ENCODE peak calls at places on chromosomes 13 and 19, in six cellular contexts. V, K, L, Z, U and N are unnamed samples.

GRCh38 chr19:12913871-12914690 is 5.0 kb downstream of the SYCE2 start:
- DNase-seq in V (no peak), K (no peak), L (peak; percentile 59), Z (no peak), U (no peak), N (peak; percentile 56)

GRCh38 chr13:27194895-27195764 is 23.5 kb upstream of the USP12 start:
- DNase-seq in V (no peak), K (no peak), L (peak; percentile 89), Z (no peak), U (no peak), N (peak; percentile 10)

GRCh38 chr13:30394798-30395191 is 27.5 kb upstream of the UBE2L5 start:
- DNase-seq in V (no peak), K (no peak), L (no peak), Z (no peak), U (peak; percentile 74), N (no peak)

GRCh38 chr19:45179063-45179847 is 671 bp downstream of the BLOC1S3 start:
- DNase-seq in V (no peak), K (no peak), L (no peak), Z (no peak), U (peak; percentile 42), N (peak; percentile 46)

GRCh38 chr19:37953125-37953524 is 46.1 kb downstream of the SIPA1L3 start:
- DNase-seq in V (no peak), K (no peak), L (no peak), Z (no peak), U (no peak), N (no peak)

GRCh38 chr19:5297272-5297669 is 43.3 kb downstream of the PTPRS start:
- DNase-seq in V (no peak), K (no peak), L (no peak), Z (no peak), U (no peak), N (no peak)

GRCh38 chr13:66794340-66795031 is 435.6 kb downstream of the PCDH9 start:
- DNase-seq in V (no peak), K (no peak), L (no peak), Z (no peak), U (no peak), N (no peak)

GRCh38 chr19:33463194-33463593 is 58.4 kb downstream of the PEPD start:
- DNase-seq in V (no peak), K (no peak), L (no peak), Z (no peak), U (no peak), N (no peak)

GRCh38 chr13:81058211-81058915 is 717.4 kb upstream of the SPRY2 start:
- DNase-seq in V (no peak), K (no peak), L (no peak), Z (no peak), U (no peak), N (no peak)

GRCh38 chr19:40410030-40410389 is 3.2 kb downstream of the PRX start:
- DNase-seq in V (no peak), K (no peak), L (no peak), Z (no peak), U (no peak), N (no peak)

GRCh38 chr13:30689752-30690151 is 45.6 kb upstream of the ALOX5AP start:
- DNase-seq in V (no peak), K (no peak), L (no peak), Z (no peak), U (no peak), N (no peak)

GRCh38 chr19:39325778-39326680 is 5.4 kb upstream of the LRFN1 start:
- DNase-seq in V (no peak), K (no peak), L (peak; percentile 58), Z (no peak), U (no peak), N (no peak)

GRCh38 chr13:113176292-113176691 is 17.8 kb downstream of the PROZ start:
- DNase-seq in V (peak; percentile 31), K (no peak), L (no peak), Z (no peak), U (peak; percentile 50), N (no peak)

GRCh38 chr19:15640294-15640903 is at the start of gene CYP4F3:
- DNase-seq in V (no peak), K (no peak), L (no peak), Z (no peak), U (no peak), N (no peak)

GRCh38 chr19:17026041-17026658 is 460 bp downstream of the CPAMD8 start:
- DNase-seq in V (no peak), K (no peak), L (peak; percentile 28), Z (no peak), U (no peak), N (peak; percentile 8)

GRCh38 chr19:495440-496332 is 600 bp upstream of the MADCAM1 start:
- DNase-seq in V (no peak), K (peak; percentile 62), L (peak; percentile 78), Z (no peak), U (peak; percentile 45), N (peak; percentile 72)

GRCh38 chr19:1406496-1406817 is 929 bp upstream of the DAZAP1 start:
- DNase-seq in V (no peak), K (no peak), L (no peak), Z (no peak), U (no peak), N (no peak)

GRCh38 chr19:47156861-47157454 is 26.3 kb downstream of the SAE1 start:
- DNase-seq in V (no peak), K (no peak), L (no peak), Z (no peak), U (peak; percentile 46), N (no peak)

GRCh38 chr19:11265785-11266236 is 3.5 kb upstream of the DOCK6 start:
- DNase-seq in V (no peak), K (no peak), L (no peak), Z (no peak), U (no peak), N (no peak)

GRCh38 chr19:40232479-40232878 is 6.0 kb upstream of the CCNP start:
- DNase-seq in V (no peak), K (no peak), L (no peak), Z (no peak), U (no peak), N (no peak)

GRCh38 chr19:18379803-18380747 is 5.9 kb upstream of the GDF15 start:
- DNase-seq in V (no peak), K (no peak), L (peak; percentile 83), Z (no peak), U (no peak), N (no peak)

GRCh38 chr13:50584856-50585580 is 258.5 kb downstream of the DLEU7 start:
- DNase-seq in V (no peak), K (no peak), L (peak; percentile 14), Z (no peak), U (no peak), N (no peak)

GRCh38 chr13:21675095-21676007 is 4.5 kb downstream of the FGF9 start:
- DNase-seq in V (no peak), K (no peak), L (peak; percentile 37), Z (no peak), U (peak; percentile 36), N (peak; percentile 49)

GRCh38 chr13:28636677-28637317 is 22.1 kb upstream of the POMP start:
- DNase-seq in V (no peak), K (peak; percentile 19), L (peak; percentile 87), Z (no peak), U (peak; percentile 84), N (peak; percentile 53)

GRCh38 chr13:27131202-27131623 is 40.4 kb downstream of the USP12 start:
- DNase-seq in V (peak; percentile 28), K (peak; percentile 64), L (peak; percentile 45), Z (no peak), U (peak; percentile 96), N (peak; percentile 88)

GRCh38 chr13:28394422-28394821 is 100.5 kb downstream of the FLT1 start:
- DNase-seq in V (no peak), K (no peak), L (no peak), Z (no peak), U (no peak), N (no peak)

GRCh38 chr19:778910-779653 is 18.2 kb upstream of the PTBP1 start:
- DNase-seq in V (no peak), K (no peak), L (peak; percentile 60), Z (peak; percentile 90), U (no peak), N (no peak)

GRCh38 chr13:94408300-94409036 is 71.0 kb downstream of the DCT start:
- DNase-seq in V (no peak), K (no peak), L (no peak), Z (no peak), U (no peak), N (no peak)

GRCh38 chr13:49733181-49733951 is 42.1 kb upstream of the EBPL start:
- DNase-seq in V (no peak), K (no peak), L (peak; percentile 8), Z (no peak), U (no peak), N (no peak)

GRCh38 chr13:35961461-35962220 is 169.5 kb downstream of the DCLK1 start:
- DNase-seq in V (no peak), K (no peak), L (no peak), Z (no peak), U (no peak), N (no peak)

GRCh38 chr13:39952244-39953233 is 297.1 kb downstream of the COG6 start:
- DNase-seq in V (no peak), K (no peak), L (peak; percentile 54), Z (no peak), U (peak; percentile 30), N (no peak)

GRCh38 chr19:12774588-12775555 is at the start of gene HOOK2:
- DNase-seq in V (no peak), K (no peak), L (peak; percentile 91), Z (no peak), U (peak; percentile 33), N (no peak)

GRCh38 chr19:19743176-19743575 is 10.3 kb upstream of the ZNF14 start:
- DNase-seq in V (no peak), K (no peak), L (no peak), Z (no peak), U (no peak), N (no peak)

GRCh38 chr19:3075605-3076431 is 13.5 kb upstream of the TLE5 start:
- DNase-seq in V (peak; percentile 64), K (peak; percentile 81), L (no peak), Z (no peak), U (peak; percentile 66), N (peak; percentile 72)

GRCh38 chr19:1591421-1592022 is 1.1 kb downstream of the MBD3 start:
- DNase-seq in V (no peak), K (no peak), L (peak; percentile 39), Z (no peak), U (no peak), N (no peak)

GRCh38 chr13:41700790-41701310 is 243.5 kb downstream of the RGCC start:
- DNase-seq in V (no peak), K (no peak), L (no peak), Z (peak; percentile 8), U (no peak), N (no peak)

GRCh38 chr19:7636691-7637373 is at the start of gene STXBP2:
- DNase-seq in V (peak; percentile 89), K (peak; percentile 87), L (peak; percentile 89), Z (no peak), U (peak; percentile 94), N (peak; percentile 91)